ENCODE peak calls at places on chromosome 20, in six cellular contexts. B, Z, S, T, U and R are unnamed samples.

GRCh38 chr20:45467861-45468260 is 1.7 kb upstream of the WFDC2 start:
- DNase-seq in B (no peak), Z (no peak), S (no peak), T (no peak), U (no peak), R (no peak)

GRCh38 chr20:31833931-31834521 is 11.4 kb downstream of the FOXS1 start:
- DNase-seq in B (no peak), Z (no peak), S (peak), T (peak), U (no peak), R (no peak)

GRCh38 chr20:45104786-45105185 is 3.9 kb upstream of the KCNS1 start:
- DNase-seq in B (peak), Z (peak), S (no peak), T (no peak), U (no peak), R (no peak)

GRCh38 chr20:2337142-2337541 is 41.3 kb downstream of the TGM3 start:
- DNase-seq in B (peak), Z (no peak), S (no peak), T (no peak), U (no peak), R (no peak)

GRCh38 chr20:47487175-47487917 is 14.3 kb upstream of the NCOA3 start:
- DNase-seq in B (peak), Z (no peak), S (no peak), T (no peak), U (no peak), R (peak)

GRCh38 chr20:47809561-47809960 is 24.3 kb upstream of the SULF2 start:
- DNase-seq in B (no peak), Z (no peak), S (no peak), T (no peak), U (no peak), R (no peak)

GRCh38 chr20:1019344-1019743 is 17.2 kb upstream of the RSPO4 start:
- DNase-seq in B (no peak), Z (no peak), S (no peak), T (no peak), U (no peak), R (no peak)

GRCh38 chr20:10683537-10683936 is 9.7 kb upstream of the JAG1 start:
- DNase-seq in B (no peak), Z (no peak), S (no peak), T (no peak), U (no peak), R (no peak)

GRCh38 chr20:46568570-46569129 is 18.2 kb upstream of the OCSTAMP start:
- DNase-seq in B (peak), Z (peak), S (no peak), T (peak), U (peak), R (no peak)

GRCh38 chr20:18739785-18740184 is 73.8 kb upstream of the SCP2D1 start:
- DNase-seq in B (peak), Z (peak), S (no peak), T (no peak), U (no peak), R (no peak)

GRCh38 chr20:5393218-5393870 is 76.6 kb upstream of the PROKR2 start:
- DNase-seq in B (no peak), Z (no peak), S (peak), T (no peak), U (no peak), R (no peak)

GRCh38 chr20:50625986-50626677 is 65.2 kb downstream of the RIPOR3 start:
- DNase-seq in B (peak), Z (peak), S (peak), T (peak), U (peak), R (no peak)

GRCh38 chr20:17895641-17896246 is 72.8 kb downstream of the SNX5 start:
- DNase-seq in B (peak), Z (peak), S (no peak), T (peak), U (peak), R (peak)

GRCh38 chr20:33576432-33576883 is 85.7 kb upstream of the C20orf144 start:
- DNase-seq in B (peak), Z (no peak), S (no peak), T (peak), U (no peak), R (no peak)

GRCh38 chr20:47353697-47354387 is 2.7 kb downstream of the ZMYND8 start:
- DNase-seq in B (no peak), Z (no peak), S (no peak), T (no peak), U (no peak), R (no peak)

GRCh38 chr20:55140631-55141030 is 665.2 kb downstream of the DOK5 start:
- DNase-seq in B (no peak), Z (no peak), S (no peak), T (no peak), U (peak), R (no peak)

GRCh38 chr20:38935967-38936407 is 9.8 kb downstream of the FAM83D start:
- DNase-seq in B (no peak), Z (no peak), S (no peak), T (no peak), U (no peak), R (no peak)

GRCh38 chr20:59752101-59752586 is 147.8 kb downstream of the PHACTR3 start:
- DNase-seq in B (no peak), Z (no peak), S (no peak), T (peak), U (no peak), R (peak)

GRCh38 chr20:58571942-58572666 is 56.9 kb upstream of the APCDD1L start:
- DNase-seq in B (no peak), Z (no peak), S (no peak), T (no peak), U (no peak), R (no peak)

GRCh38 chr20:16472045-16472872 is 101.0 kb downstream of the KIF16B start:
- DNase-seq in B (no peak), Z (no peak), S (no peak), T (no peak), U (no peak), R (no peak)

GRCh38 chr20:40506567-40506966 is 182.5 kb downstream of the MAFB start:
- DNase-seq in B (peak), Z (peak), S (no peak), T (peak), U (peak), R (no peak)

GRCh38 chr20:1537731-1538058 is 19.8 kb downstream of the SIRPD start:
- DNase-seq in B (no peak), Z (no peak), S (no peak), T (peak), U (peak), R (peak)

GRCh38 chr20:18003897-18004296 is 35.1 kb downstream of the MGME1 start:
- DNase-seq in B (no peak), Z (no peak), S (no peak), T (no peak), U (no peak), R (peak)

GRCh38 chr20:58146081-58146734 is 82.2 kb downstream of the ANKRD60 start:
- DNase-seq in B (no peak), Z (no peak), S (no peak), T (no peak), U (no peak), R (no peak)

GRCh38 chr20:8331740-8332412 is 199.8 kb downstream of the PLCB1 start:
- DNase-seq in B (peak), Z (peak), S (no peak), T (peak), U (peak), R (no peak)

GRCh38 chr20:32437391-32438074 is 79.4 kb downstream of the ASXL1 start:
- DNase-seq in B (no peak), Z (no peak), S (no peak), T (no peak), U (no peak), R (no peak)

GRCh38 chr20:18853946-18854646 is 40.5 kb downstream of the SCP2D1 start:
- DNase-seq in B (no peak), Z (no peak), S (no peak), T (no peak), U (no peak), R (no peak)

GRCh38 chr20:7136886-7137285 is 369.4 kb downstream of the BMP2 start:
- DNase-seq in B (no peak), Z (no peak), S (no peak), T (no peak), U (no peak), R (no peak)

GRCh38 chr20:7137395-7138151 is 370.1 kb downstream of the BMP2 start:
- DNase-seq in B (no peak), Z (no peak), S (no peak), T (no peak), U (no peak), R (no peak)
- H3K4me3 ChIP-seq in B (no peak), Z (no peak), S (no peak), T (no peak), U (no peak), R (no peak)

GRCh38 chr20:23084845-23085355 is 1.2 kb downstream of the CD93 start:
- DNase-seq in B (no peak), Z (no peak), S (no peak), T (peak), U (no peak), R (no peak)
- H3K4me3 ChIP-seq in B (no peak), Z (no peak), S (no peak), T (peak), U (peak), R (no peak)

GRCh38 chr20:64077876-64078551 is 1.3 kb downstream of the RGS19 start:
- DNase-seq in B (no peak), Z (no peak), S (no peak), T (peak), U (no peak), R (peak)
- H3K4me3 ChIP-seq in B (peak), Z (no peak), S (no peak), T (peak), U (peak), R (peak)

GRCh38 chr20:63167026-63167917 is 48.7 kb downstream of the YTHDF1 start:
- DNase-seq in B (no peak), Z (no peak), S (no peak), T (peak), U (no peak), R (no peak)
- H3K4me3 ChIP-seq in B (no peak), Z (no peak), S (no peak), T (no peak), U (no peak), R (no peak)

GRCh38 chr20:56826306-56826970 is 197.3 kb downstream of the TFAP2C start:
- DNase-seq in B (peak), Z (peak), S (no peak), T (no peak), U (no peak), R (no peak)
- H3K4me3 ChIP-seq in B (peak), Z (peak), S (no peak), T (no peak), U (no peak), R (no peak)

DNA sequence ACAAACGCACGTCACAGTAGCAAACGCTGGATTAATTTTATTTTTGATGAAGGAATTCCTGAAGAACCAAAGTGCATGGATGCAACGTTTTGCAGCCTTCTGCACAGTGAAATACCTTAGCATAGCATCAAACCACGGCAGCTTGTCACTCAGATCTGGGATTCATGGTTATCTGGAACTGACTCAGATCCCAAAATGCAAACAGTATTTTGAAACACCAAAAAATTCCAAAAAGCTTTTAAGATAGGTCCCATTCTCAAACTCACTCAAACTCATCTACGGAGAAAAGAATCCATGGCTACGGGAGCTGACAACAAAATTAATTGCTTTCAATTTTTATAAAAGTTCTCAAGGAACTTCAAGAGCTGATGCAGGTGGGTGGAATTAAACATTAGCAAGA is 116.2 kb upstream of the SALL4 start:
- DNase-seq in B (no peak), Z (no peak), S (no peak), T (no peak), U (no peak), R (no peak)
- H3K4me3 ChIP-seq in B (no peak), Z (no peak), S (no peak), T (no peak), U (no peak), R (no peak)

GRCh38 chr20:25213566-25214415 is 18.3 kb downstream of the ENTPD6 start:
- DNase-seq in B (no peak), Z (no peak), S (no peak), T (no peak), U (no peak), R (no peak)

GRCh38 chr20:25214416-25214770 is 18.9 kb downstream of the ENTPD6 start:
- DNase-seq in B (no peak), Z (no peak), S (peak), T (no peak), U (no peak), R (no peak)

GRCh38 chr20:25215521-25215920 is 20.0 kb downstream of the ENTPD6 start:
- DNase-seq in B (no peak), Z (no peak), S (no peak), T (peak), U (no peak), R (no peak)

GRCh38 chr20:25216199-25216945 is 20.9 kb downstream of the ENTPD6 start:
- DNase-seq in B (no peak), Z (no peak), S (no peak), T (peak), U (no peak), R (no peak)

DNA sequence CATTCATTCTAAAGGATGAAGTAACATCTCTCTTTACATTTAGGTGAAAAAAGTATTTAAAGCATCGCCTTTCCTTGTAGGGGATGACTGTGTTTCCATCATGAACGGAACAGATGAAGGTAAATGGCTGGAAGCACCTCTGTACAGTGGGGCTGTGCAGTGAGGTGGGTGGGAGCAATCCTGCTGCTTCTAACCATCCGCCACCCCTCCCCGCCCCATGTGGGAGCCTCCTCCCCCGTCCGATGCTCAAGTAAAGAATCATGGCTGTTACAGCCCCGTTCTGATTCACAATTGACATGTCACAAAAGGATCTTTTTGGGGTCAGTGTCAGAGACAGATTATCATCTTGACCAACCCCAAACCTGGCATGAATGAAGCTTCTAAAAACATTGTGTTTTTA is 19.3 kb downstream of the ENTPD6 start:
- DNase-seq in B (no peak), Z (no peak), S (no peak), T (no peak), U (no peak), R (no peak)
- H3K4me3 ChIP-seq in B (no peak), Z (no peak), S (no peak), T (no peak), U (no peak), R (no peak)